ENCODE peak calls at places on chromosome 19, in four cellular contexts. M, O, T and F are unnamed samples.

GRCh38 chr19:23440207-23440606 is 44.9 kb upstream of the ZNF91 start:
- DNase-seq in M (no peak), O (peak), T (no peak), F (peak)

GRCh38 chr19:15250635-15250993 is 18.4 kb upstream of the EPHX3 start:
- DNase-seq in M (no peak), O (no peak), T (no peak), F (no peak)

GRCh38 chr19:3607398-3608078 is 863 bp upstream of the TBXA2R start:
- DNase-seq in M (no peak), O (peak), T (no peak), F (no peak)

GRCh38 chr19:55603581-55604292 is 1.7 kb upstream of the ZNF865 start:
- DNase-seq in M (no peak), O (peak), T (no peak), F (no peak)

GRCh38 chr19:3868770-3869456 is at the start of gene ZFR2:
- DNase-seq in M (no peak), O (peak), T (no peak), F (peak)

GRCh38 chr19:20640545-20640944 is 20.8 kb downstream of the ZNF626 start:
- DNase-seq in M (no peak), O (no peak), T (no peak), F (no peak)

GRCh38 chr19:28169168-28169862 is 1043.6 kb downstream of the UQCRFS1 start:
- DNase-seq in M (no peak), O (no peak), T (no peak), F (no peak)

GRCh38 chr19:18998276-18998675 is 35.0 kb downstream of the SUGP2 start:
- DNase-seq in M (no peak), O (no peak), T (no peak), F (no peak)

GRCh38 chr19:14433454-14434156 is 499 bp downstream of the PKN1 start:
- DNase-seq in M (no peak), O (no peak), T (no peak), F (no peak)

GRCh38 chr19:35116085-35116801 is 620 bp downstream of the FXYD3 start:
- DNase-seq in M (no peak), O (no peak), T (no peak), F (no peak)

GRCh38 chr19:13208964-13209796 is 59.0 kb downstream of the IER2 start:
- DNase-seq in M (no peak), O (no peak), T (no peak), F (no peak)

GRCh38 chr19:17243340-17243853 is 2.3 kb downstream of the NR2F6 start:
- DNase-seq in M (peak), O (no peak), T (no peak), F (no peak)

GRCh38 chr19:9406798-9407352 is 28.5 kb downstream of the ZNF266 start:
- DNase-seq in M (no peak), O (peak), T (no peak), F (peak)

GRCh38 chr19:40671404-40671803 is 19.0 kb downstream of the NUMBL start:
- DNase-seq in M (no peak), O (no peak), T (no peak), F (no peak)

GRCh38 chr19:12834418-12834943 is at the start of gene RTBDN:
- DNase-seq in M (no peak), O (no peak), T (no peak), F (no peak)

GRCh38 chr19:16435999-16436650 is 35.6 kb downstream of the EPS15L1 start:
- DNase-seq in M (no peak), O (no peak), T (no peak), F (no peak)

GRCh38 chr19:1482361-1483066 is 3.5 kb upstream of the C19orf25 start:
- DNase-seq in M (peak), O (peak), T (no peak), F (no peak)

GRCh38 chr19:4352701-4353121 is 9.3 kb downstream of the MPND start:
- DNase-seq in M (peak), O (peak), T (no peak), F (peak)

GRCh38 chr19:51799311-51799997 is 4.5 kb downstream of the FPR3 start:
- DNase-seq in M (peak), O (peak), T (no peak), F (no peak)
- TF ChIP-seq SMC3 in M (no peak), O (no peak), T (no peak), F (no peak)

GRCh38 chr19:2511991-2512390 is 36.1 kb downstream of the GADD45B start:
- DNase-seq in M (no peak), O (no peak), T (no peak), F (no peak)

GRCh38 chr19:2509096-2509495 is 33.2 kb downstream of the GADD45B start:
- DNase-seq in M (no peak), O (no peak), T (no peak), F (no peak)

GRCh38 chr19:2511570-2511969 is 35.6 kb downstream of the GADD45B start:
- DNase-seq in M (no peak), O (no peak), T (no peak), F (no peak)

GRCh38 chr19:2503521-2504109 is 27.7 kb downstream of the GADD45B start:
- DNase-seq in M (no peak), O (peak), T (no peak), F (peak)

DNA sequence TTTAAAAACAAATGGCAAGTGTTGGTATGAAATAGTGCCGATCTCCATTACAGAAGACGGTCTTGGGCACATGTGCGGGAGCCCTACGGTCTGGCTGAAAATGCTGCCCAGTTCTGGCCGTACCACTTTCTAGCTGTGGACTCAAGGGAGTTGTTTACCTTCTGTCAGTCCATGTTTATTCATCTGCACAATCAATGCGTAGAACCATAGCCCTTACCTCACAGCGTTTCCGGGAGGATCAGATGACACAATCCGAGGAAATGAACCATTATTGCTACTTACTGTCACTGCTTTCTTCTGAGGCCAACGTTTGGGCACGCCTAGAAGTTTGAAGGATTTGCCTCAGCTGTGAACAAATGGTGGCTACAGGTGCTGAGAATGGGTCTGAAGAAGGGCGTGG is 31.2 kb downstream of the GADD45B start:
- DNase-seq in M (peak), O (no peak), T (no peak), F (peak)
- TF ChIP-seq CHD4 in M (no peak), O (no peak), T (no peak), F (no peak)

GRCh38 chr19:50542825-50543428 is 25.3 kb downstream of the LRRC4B start:
- DNase-seq in M (no peak), O (no peak), T (no peak), F (no peak)
- TF ChIP-seq SMC3 in M (no peak), O (no peak), T (no peak), F (no peak)

GRCh38 chr19:45162464-45163143 is 1.8 kb upstream of the NKPD1 start:
- DNase-seq in M (no peak), O (no peak), T (no peak), F (no peak)

GRCh38 chr19:45163156-45163555 is 2.4 kb upstream of the NKPD1 start:
- DNase-seq in M (no peak), O (no peak), T (no peak), F (no peak)

GRCh38 chr19:45163751-45164150 is 3.0 kb upstream of the NKPD1 start:
- DNase-seq in M (no peak), O (no peak), T (no peak), F (no peak)

GRCh38 chr19:45166723-45167252 is 6.0 kb upstream of the NKPD1 start:
- DNase-seq in M (peak), O (no peak), T (no peak), F (no peak)

GRCh38 chr19:45164577-45165335 is 4.0 kb upstream of the NKPD1 start:
- DNase-seq in M (peak), O (peak), T (peak), F (no peak)
- TF ChIP-seq CHD4 in M (no peak), O (no peak), T (no peak), F (no peak)

DNA sequence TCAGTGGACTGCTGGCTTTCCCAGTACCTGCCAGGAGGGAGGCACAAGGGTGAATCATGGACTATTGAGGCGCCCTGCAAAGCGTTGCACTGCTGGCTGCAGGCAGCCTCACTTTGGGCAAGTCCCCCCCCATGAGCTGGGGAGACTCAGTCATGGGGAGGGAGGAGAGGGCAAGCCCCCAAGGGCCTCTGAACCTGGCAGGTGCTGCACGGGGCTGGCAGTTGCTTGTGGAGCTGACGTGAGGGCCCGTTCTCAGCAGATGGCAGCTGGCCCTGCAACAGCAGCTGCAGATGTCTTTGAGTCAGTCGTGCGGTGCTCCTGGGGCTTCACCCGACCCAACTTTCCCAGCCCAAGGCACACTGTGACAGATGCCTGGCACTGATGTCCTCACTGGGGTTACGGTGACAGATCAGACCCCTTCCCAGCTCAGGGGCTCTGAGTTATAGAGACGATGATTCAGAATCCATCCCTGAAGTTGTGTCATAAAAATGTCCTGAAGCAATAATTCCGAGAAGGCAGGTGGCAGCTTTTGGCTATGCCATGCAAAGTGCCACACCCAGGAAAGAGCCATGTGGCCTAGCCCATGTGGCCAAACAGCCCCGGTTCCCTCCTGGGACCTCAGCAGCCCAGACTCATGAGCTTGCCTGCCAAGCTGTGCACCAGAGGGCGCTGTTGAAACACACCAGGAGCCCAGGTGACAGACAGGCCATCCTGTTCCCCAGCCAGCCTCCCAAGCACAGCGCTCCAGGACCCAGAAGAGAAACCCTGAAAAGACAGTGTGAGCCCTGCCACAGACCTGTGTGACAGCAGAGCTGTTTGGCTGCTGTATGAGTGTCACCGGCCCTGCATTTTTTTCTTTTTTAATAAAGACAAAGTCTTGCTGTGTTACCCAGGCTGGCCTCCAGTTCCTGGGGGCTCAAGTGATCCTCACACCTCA is 53.6 kb upstream of the LDLR start:
- DNase-seq in M (peak), O (peak), T (peak), F (peak)
- TF ChIP-seq SMC3 in M (peak), O (peak), T (peak), F (peak)